ENCODE peak calls at places on chromosomes 5 and 9, in five cellular contexts. W is thoracic aorta, I is adrenal gland, P is upper lobe of right lung, G is esophagus muscularis mucosa. A is an unnamed sample.
A peak's percentile ranks its signal among the peaks of the same experiment; 100 is the strongest.

GRCh38 chr9:33908114-33908513 is 91.2 kb downstream of the UBE2R2 start:
- DNase-seq in G (no peak), I (no peak), P (no peak), W (no peak), A (no peak)

GRCh38 chr9:82148849-82149544 is 160.4 kb downstream of the SPATA31D1 start:
- DNase-seq in G (no peak), I (no peak), W (no peak), P (no peak), A (no peak)

GRCh38 chr5:1057841-1058548 is 49.4 kb downstream of the NKD2 start:
- DNase-seq in I (no peak), P (no peak), G (no peak), W (no peak), A (peak; percentile 9)

GRCh38 chr5:68754536-68754935 is 339.3 kb upstream of the SLC30A5 start:
- DNase-seq in W (no peak), I (no peak), P (no peak), G (no peak), A (no peak)

GRCh38 chr9:73613092-73613701 is 461.5 kb downstream of the ANXA1 start:
- DNase-seq in W (no peak), I (no peak), G (no peak), P (no peak), A (no peak)

GRCh38 chr9:89874351-89875321 is 269.8 kb downstream of the GADD45G start:
- DNase-seq in W (no peak), G (peak; percentile 91), P (peak; percentile 63), I (peak; percentile 20), A (peak; percentile 77)

GRCh38 chr9:105046907-105047651 is 119.1 kb upstream of the ABCA1 start:
- DNase-seq in I (no peak), W (no peak), P (no peak), G (no peak), A (no peak)

GRCh38 chr9:132407196-132407595 is 556 bp upstream of the TTF1 start:
- DNase-seq in P (no peak), G (no peak), W (no peak), I (no peak), A (no peak)

GRCh38 chr5:176955895-176956294 is 50.7 kb downstream of the UIMC1 start:
- DNase-seq in P (no peak), G (no peak), I (no peak), W (no peak), A (no peak)

GRCh38 chr5:113162770-113163169 is 186.2 kb downstream of the DCP2 start:
- DNase-seq in I (no peak), P (no peak), G (no peak), W (no peak), A (no peak)

GRCh38 chr5:10734832-10735231 is 26.2 kb downstream of the DAP start:
- DNase-seq in P (no peak), W (no peak), G (no peak), I (no peak), A (no peak)

GRCh38 chr5:169763437-169764301 is 126.6 kb downstream of the DOCK2 start:
- DNase-seq in P (no peak), W (no peak), I (no peak), G (no peak), A (no peak)

GRCh38 chr5:149053027-149053705 is 9.7 kb downstream of the SH3TC2 start:
- DNase-seq in G (peak; percentile 47), P (no peak), I (no peak), W (no peak), A (no peak)

GRCh38 chr9:36092509-36093215 is 43.9 kb upstream of the GLIPR2 start:
- DNase-seq in G (no peak), P (no peak), I (no peak), W (no peak), A (no peak)

GRCh38 chr5:66122379-66123034 is 21.6 kb upstream of the SREK1 start:
- DNase-seq in G (no peak), I (no peak), P (no peak), W (no peak), A (no peak)

GRCh38 chr9:36118706-36119105 is 17.8 kb upstream of the GLIPR2 start:
- DNase-seq in P (peak; percentile 80), W (no peak), I (no peak), G (no peak), A (no peak)

GRCh38 chr9:128456613-128457061 is 831 bp downstream of the ODF2 start:
- DNase-seq in W (no peak), I (peak; percentile 71), P (peak; percentile 80), G (no peak), A (peak; percentile 79)

GRCh38 chr5:94692610-94693009 is 74.1 kb downstream of the SLF1 start:
- DNase-seq in I (no peak), W (no peak), G (no peak), P (no peak), A (no peak)
- H3K4me3 ChIP-seq in I (no peak overlapping the region), W (no peak overlapping the region), G (no peak overlapping the region), P (no peak overlapping the region), A (no peak overlapping the region)

GRCh38 chr5:124689653-124690052 is 56.8 kb downstream of the ZNF608 start:
- DNase-seq in G (no peak), W (no peak), P (no peak), I (no peak), A (no peak)
- H3K4me1 ChIP-seq in G (peaks cover 82% of the 10 kb centered on the region), W (peaks cover 42% of the 10 kb centered on the region), P (peaks cover 15% of the 10 kb centered on the region), I (no peaks in the 10 kb centered on the region), A (peaks cover 6% of the 10 kb centered on the region)

GRCh38 chr5:175829718-175830585 is 41.4 kb upstream of the CPLX2 start:
- DNase-seq in I (no peak), W (no peak), G (no peak), P (no peak), A (no peak)
- H3K9me3 ChIP-seq in I (no peaks in the 10 kb centered on the region), W (no peaks in the 10 kb centered on the region), G (peaks cover 8% of the 10 kb centered on the region), P (no peaks in the 10 kb centered on the region), A (no peaks in the 10 kb centered on the region)

GRCh38 chr9:116218399-116218798 is 64.8 kb downstream of the PAPPA start:
- DNase-seq in W (no peak), P (no peak), G (no peak), I (no peak), A (no peak)
- H3K4me3 ChIP-seq in W (no peak overlapping the region), P (no peak overlapping the region), G (no peak overlapping the region), I (no peak overlapping the region), A (no peak overlapping the region)

DNA sequence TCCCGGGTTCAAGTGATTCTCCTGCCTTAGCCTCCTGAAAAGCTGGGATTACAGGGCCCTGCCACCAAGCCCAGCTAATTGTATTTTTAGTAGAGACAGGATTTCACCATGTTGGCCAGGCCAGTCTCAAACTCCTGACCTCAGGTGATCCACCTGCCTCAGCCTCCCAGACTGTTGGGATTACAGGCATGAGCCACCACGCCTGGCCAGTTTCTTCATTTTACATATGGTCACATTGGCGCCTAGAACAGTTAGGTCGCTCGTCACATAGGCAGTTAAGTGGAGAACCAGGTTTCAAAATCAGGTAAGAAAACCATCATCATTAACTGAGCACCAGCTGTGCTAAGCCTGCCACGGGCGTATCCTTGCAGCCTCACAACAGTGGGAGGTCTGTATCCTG is 36.1 kb downstream of the OLFML2A start:
- DNase-seq in G (no peak), P (no peak), W (no peak), I (no peak), A (no peak)
- H3K4me1 ChIP-seq in G (peaks cover 32% of the 10 kb centered on the region), P (no peaks in the 10 kb centered on the region), W (no peaks in the 10 kb centered on the region), I (no peaks in the 10 kb centered on the region), A (no peaks in the 10 kb centered on the region)

DNA sequence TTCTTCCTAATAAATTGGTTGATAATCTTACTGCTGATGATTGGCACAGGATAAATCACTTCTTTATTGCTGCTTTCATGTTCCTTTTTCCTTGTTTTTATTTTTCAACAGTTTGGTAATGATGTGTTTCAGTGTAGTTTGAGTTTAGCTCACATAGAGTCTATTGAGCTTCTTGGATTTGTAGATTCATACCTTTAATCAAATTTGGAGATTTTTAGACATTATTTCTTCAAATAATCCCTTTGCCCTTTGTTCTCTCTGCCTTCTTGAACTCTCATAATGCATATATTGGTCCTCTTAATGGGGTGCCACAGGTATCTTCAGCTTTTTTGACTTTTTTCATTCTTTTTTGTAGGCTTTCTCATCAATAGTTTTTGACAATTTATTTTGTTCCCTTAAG is 275.3 kb downstream of the TLE4 start:
- DNase-seq in G (no peak), W (no peak), I (no peak), P (no peak), A (no peak)
- H3K9me3 ChIP-seq in G (peaks cover 14% of the 10 kb centered on the region), W (peaks cover 19% of the 10 kb centered on the region), I (peaks cover 8% of the 10 kb centered on the region), P (peaks cover 8% of the 10 kb centered on the region), A (no peaks in the 10 kb centered on the region)

DNA sequence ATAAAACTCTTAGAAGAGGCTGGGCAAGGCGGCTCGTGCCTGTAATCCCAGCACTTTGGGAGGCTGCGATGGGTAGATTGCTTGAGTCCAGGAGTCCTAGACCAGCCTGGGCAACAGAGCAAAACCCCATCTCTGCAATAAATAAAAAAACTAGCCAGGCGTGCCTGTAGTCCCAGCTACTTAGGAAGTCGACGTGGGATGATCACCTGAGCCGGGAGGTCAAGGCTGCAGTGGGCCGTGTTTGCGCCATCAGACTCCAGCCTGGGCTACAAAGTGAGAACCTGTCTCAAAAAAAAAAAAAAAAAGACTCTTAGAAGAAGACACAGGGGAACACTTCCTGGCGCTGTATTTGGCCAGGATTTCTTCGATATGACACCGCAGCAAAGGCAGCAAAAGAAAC is 23.7 kb upstream of the NRARP start:
- DNase-seq in I (no peak), G (no peak), P (no peak), W (no peak), A (no peak)
- H3K4me3 ChIP-seq in I (no peak overlapping the region), G (no peak overlapping the region), P (no peak overlapping the region), W (no peak overlapping the region), A (no peak overlapping the region)

GRCh38 chr5:116524966-116525365 is 49.7 kb downstream of the SEMA6A start:
- DNase-seq in I (no peak), G (no peak), W (no peak), P (no peak), A (no peak)

GRCh38 chr5:116524505-116524904 is 50.1 kb downstream of the SEMA6A start:
- DNase-seq in G (no peak), I (no peak), W (no peak), P (no peak), A (no peak)

GRCh38 chr5:116525680-116526079 is 48.9 kb downstream of the SEMA6A start:
- DNase-seq in G (no peak), P (no peak), I (no peak), W (no peak), A (no peak)

GRCh38 chr5:116522737-116523136 is 51.9 kb downstream of the SEMA6A start:
- DNase-seq in W (no peak), G (no peak), P (no peak), I (no peak), A (no peak)

GRCh38 chr5:116524051-116524450 is 50.6 kb downstream of the SEMA6A start:
- DNase-seq in I (no peak), P (no peak), G (no peak), W (no peak), A (no peak)
- H3K4me1 ChIP-seq in I (peaks cover 53% of the 10 kb centered on the region), P (peaks cover 6% of the 10 kb centered on the region), G (peaks cover 8% of the 10 kb centered on the region), W (no peaks in the 10 kb centered on the region), A (peaks cover 10% of the 10 kb centered on the region)

GRCh38 chr9:11269036-11269435 is 656.2 kb upstream of the PTPRD start:
- DNase-seq in G (no peak), W (no peak), I (no peak), P (no peak), A (no peak)
- H3K9me3 ChIP-seq in G (peaks cover 13% of the 10 kb centered on the region), W (peaks cover 16% of the 10 kb centered on the region), I (peaks cover 12% of the 10 kb centered on the region), P (peaks cover 8% of the 10 kb centered on the region), A (peaks cover 3% of the 10 kb centered on the region)

A was measured in right cardiac atrium.